ENCODE peak calls at places on chromosomes 2 and 18, in six cellular contexts. C is NCI-H460; D is body of pancreas; Q is fibroblast of mammary gland; J is lung; O is stimulated activated CD8-positive, alpha-beta memory T cell treated with anti-CD3 and anti-CD28 coated beads, Interleukin-15, amount 100 ng/mL, for 48 hours. G is an unnamed sample.

GRCh38 chr2:200364620-200365019 is 58.1 kb downstream of the SPATS2L start:
- DNase-seq in D (no peak), Q (no peak), O (no peak), J (no peak), C (no peak), G (no peak)

GRCh38 chr2:240060977-240061591 is 7.8 kb upstream of the OR6B3 start:
- DNase-seq in O (peak), D (peak), C (peak), Q (peak), J (no peak), G (peak)

GRCh38 chr2:219499555-219499954 is 864 bp downstream of the GMPPA start:
- DNase-seq in J (no peak), O (no peak), D (no peak), Q (no peak), C (no peak), G (no peak)

GRCh38 chr18:3603460-3604259 is 153.7 kb downstream of the TGIF1 start:
- DNase-seq in O (no peak), D (peak), J (no peak), Q (peak), C (peak), G (peak)

GRCh38 chr2:47172156-47172921 is 17.2 kb upstream of the STPG4 start:
- DNase-seq in C (no peak), D (no peak), Q (peak), O (no peak), J (no peak), G (no peak)

GRCh38 chr2:127416486-127417001 is 1.7 kb upstream of the PROC start:
- DNase-seq in C (no peak), O (no peak), J (no peak), D (no peak), Q (no peak), G (no peak)

GRCh38 chr2:69641887-69642708 is 1.4 kb downstream of the AAK1 start:
- DNase-seq in O (no peak), C (no peak), Q (no peak), J (no peak), D (no peak), G (no peak)

GRCh38 chr2:120939595-120940318 is 204.1 kb downstream of the GLI2 start:
- DNase-seq in D (no peak), J (no peak), O (no peak), Q (peak), C (no peak), G (no peak)

GRCh38 chr2:108355907-108356734 is 21.6 kb upstream of the SULT1C4 start:
- DNase-seq in C (no peak), J (no peak), D (no peak), Q (no peak), O (no peak), G (no peak)

GRCh38 chr2:12379143-12379542 is 337.6 kb upstream of the TRIB2 start:
- DNase-seq in J (no peak), C (no peak), Q (no peak), O (no peak), D (no peak), G (no peak)

GRCh38 chr2:23381084-23381483 is 3.9 kb upstream of the KLHL29 start:
- DNase-seq in Q (peak), D (peak), O (no peak), C (peak), J (peak), G (peak)

GRCh38 chr2:239209806-239210205 is 191.0 kb downstream of the HDAC4 start:
- DNase-seq in J (no peak), C (no peak), Q (no peak), D (no peak), O (no peak), G (no peak)

GRCh38 chr18:13003466-13003896 is 12.3 kb downstream of the CEP192 start:
- DNase-seq in J (no peak), C (peak), O (no peak), D (no peak), Q (peak), G (peak)

GRCh38 chr2:112688086-112688880 is 32.5 kb upstream of the NT5DC4 start:
- DNase-seq in J (no peak), D (no peak), O (no peak), C (no peak), Q (peak), G (no peak)

GRCh38 chr2:36561223-36561944 is 36.6 kb downstream of the FEZ2 start:
- DNase-seq in J (no peak), O (no peak), Q (peak), D (no peak), C (peak), G (peak)

GRCh38 chr2:10414591-10414990 is 33.5 kb downstream of the ODC1 start:
- DNase-seq in C (no peak), J (no peak), D (no peak), O (no peak), Q (no peak), G (no peak)

GRCh38 chr18:2569338-2570207 is 1.7 kb downstream of the METTL4 start:
- DNase-seq in D (no peak), J (no peak), C (no peak), Q (no peak), O (no peak), G (no peak)

GRCh38 chr2:29749843-29750242 is 171.5 kb downstream of the ALK start:
- DNase-seq in O (no peak), D (no peak), C (no peak), J (peak), Q (peak), G (no peak)

GRCh38 chr2:64905338-64906024 is 83.7 kb upstream of the SLC1A4 start:
- DNase-seq in C (no peak), O (no peak), J (no peak), Q (no peak), D (no peak), G (no peak)

GRCh38 chr18:36672437-36673344 is 156.1 kb downstream of the TPGS2 start:
- DNase-seq in D (no peak), Q (peak), O (no peak), C (peak), J (peak), G (no peak)

GRCh38 chr2:60350791-60351190 is 202.7 kb downstream of the BCL11A start:
- DNase-seq in Q (no peak), J (peak), D (no peak), O (no peak), C (no peak), G (no peak)

GRCh38 chr2:127166221-127166860 is 53.8 kb downstream of the CYP27C1 start:
- DNase-seq in O (no peak), C (no peak), J (no peak), Q (no peak), D (no peak), G (no peak)

GRCh38 chr2:232525796-232526195 is at the start of gene CHRND:
- DNase-seq in J (no peak), Q (no peak), O (no peak), C (no peak), D (peak), G (no peak)

GRCh38 chr2:152031747-152032146 is 67.1 kb downstream of the CACNB4 start:
- DNase-seq in O (no peak), C (no peak), J (no peak), Q (no peak), D (no peak), G (no peak)

GRCh38 chr18:62339106-62339988 is 14.2 kb downstream of the TNFRSF11A start:
- DNase-seq in C (no peak), D (no peak), O (no peak), Q (peak), J (no peak), G (peak)

GRCh38 chr2:134002391-134002790 is 251.5 kb upstream of the MGAT5 start:
- DNase-seq in C (no peak), J (no peak), D (no peak), O (no peak), Q (no peak), G (no peak)

GRCh38 chr2:224646242-224646846 is 61.2 kb upstream of the CUL3 start:
- DNase-seq in Q (peak), J (no peak), C (peak), D (no peak), O (no peak), G (peak)

GRCh38 chr2:31251018-31251417 is 17.1 kb downstream of the EHD3 start:
- DNase-seq in J (no peak), Q (no peak), O (no peak), C (no peak), D (no peak), G (no peak)

GRCh38 chr18:70280007-70280925 is 8.6 kb upstream of the SOCS6 start:
- DNase-seq in J (no peak), D (peak), O (no peak), Q (peak), C (no peak), G (peak)

GRCh38 chr2:55493220-55493619 is 26.3 kb upstream of the CFAP36 start:
- DNase-seq in J (no peak), C (no peak), D (no peak), O (no peak), Q (peak), G (no peak)

GRCh38 chr2:38743672-38744398 is 7.3 kb downstream of the SRSF7 start:
- DNase-seq in J (no peak), D (no peak), O (no peak), Q (no peak), C (no peak), G (no peak)